ENCODE peak calls at places on chromosomes 7 and 10, in nine cellular contexts. P is omental fat pad; K is activated CD8-positive, alpha-beta T cell treated with anti-CD3 and anti-CD28 coated beads for 36 hours; X is NB4; T is osteoblast; I is DND-41; A is thoracic aorta; R is cardiac muscle cell; B is bronchial epithelial cell. Y is an unnamed sample.
A peak's percentile ranks its signal among the peaks of the same experiment; 100 is the strongest.

GRCh38 chr7:148687555-148687954 is 11.1 kb upstream of the CUL1 start:
- DNase-seq in R (peak; percentile 34), K (no peak), I (no peak), B (no peak), A (no peak), X (no peak), P (no peak), T (peak; percentile 85), Y (no peak)

GRCh38 chr10:49619613-49620012 is 5.8 kb downstream of the CHAT start:
- DNase-seq in A (no peak), K (no peak), P (no peak), R (no peak), I (no peak), B (no peak), X (no peak), T (peak; percentile 3), Y (no peak)

GRCh38 chr10:71134732-71135211 is 77.6 kb upstream of the UNC5B start:
- DNase-seq in X (no peak), A (no peak), R (no peak), B (no peak), T (no peak), P (no peak), K (no peak), I (no peak), Y (no peak)

GRCh38 chr10:27779462-27779861 is 33.8 kb upstream of the MKX start:
- DNase-seq in A (no peak), I (no peak), P (no peak), B (no peak), R (no peak), X (no peak), T (no peak), K (no peak), Y (no peak)

GRCh38 chr7:106166651-106167342 is 54.7 kb upstream of the SYPL1 start:
- DNase-seq in A (no peak), X (peak; percentile 79), P (no peak), R (peak; percentile 90), K (peak; percentile 53), T (no peak), B (peak; percentile 69), I (peak; percentile 51), Y (peak; percentile 60)

GRCh38 chr7:26912351-26912750 is 48.0 kb upstream of the SKAP2 start:
- DNase-seq in R (no peak), P (no peak), X (peak; percentile 85), I (no peak), B (peak; percentile 41), K (no peak), A (no peak), T (no peak), Y (no peak)

GRCh38 chr10:91420868-91421267 is 10.7 kb downstream of the HECTD2 start:
- DNase-seq in R (no peak), T (peak; percentile 62), K (no peak), A (no peak), I (no peak), X (peak; percentile 12), P (no peak), B (peak; percentile 62), Y (no peak)

GRCh38 chr7:3705258-3705657 is 404.2 kb downstream of the SDK1 start:
- DNase-seq in B (no peak), K (no peak), T (no peak), I (no peak), R (no peak), P (no peak), A (no peak), X (no peak), Y (no peak)

GRCh38 chr10:6409982-6410694 is 169.9 kb downstream of the PRKCQ start:
- DNase-seq in X (no peak), R (peak; percentile 76), I (peak; percentile 59), A (no peak), K (peak; percentile 54), T (no peak), B (peak; percentile 52), P (no peak), Y (no peak)

GRCh38 chr10:96740579-96741281 is 20.4 kb upstream of the PIK3AP1 start:
- DNase-seq in B (no peak), I (no peak), X (peak; percentile 99), P (no peak), A (no peak), T (no peak), K (no peak), R (peak; percentile 16), Y (no peak)

GRCh38 chr10:22848509-22848908 is 79.3 kb upstream of the ARMC3 start:
- DNase-seq in P (no peak), T (no peak), B (no peak), R (no peak), I (no peak), K (no peak), X (no peak), A (no peak), Y (no peak)

GRCh38 chr7:17497136-17497535 is 198.7 kb downstream of the AHR start:
- DNase-seq in K (no peak), X (no peak), R (no peak), T (no peak), B (peak; percentile 11), A (no peak), P (no peak), I (no peak), Y (no peak)

GRCh38 chr10:98582363-98582762 is 135.6 kb upstream of the HPS1 start:
- DNase-seq in I (no peak), A (no peak), B (peak; percentile 29), K (no peak), T (no peak), R (no peak), P (no peak), X (no peak), Y (no peak)
- TF ChIP-seq CTCF in I (no peak), A (no peak), B (no peak), K (no peak), T (no peak), R (no peak), P (no peak), X (no peak), Y (no peak)

GRCh38 chr7:103609778-103610177 is 163.8 kb upstream of the SLC26A5 start:
- DNase-seq in T (no peak), K (no peak), A (no peak), B (no peak), R (no peak), X (no peak), P (no peak), I (no peak), Y (no peak)

DNA sequence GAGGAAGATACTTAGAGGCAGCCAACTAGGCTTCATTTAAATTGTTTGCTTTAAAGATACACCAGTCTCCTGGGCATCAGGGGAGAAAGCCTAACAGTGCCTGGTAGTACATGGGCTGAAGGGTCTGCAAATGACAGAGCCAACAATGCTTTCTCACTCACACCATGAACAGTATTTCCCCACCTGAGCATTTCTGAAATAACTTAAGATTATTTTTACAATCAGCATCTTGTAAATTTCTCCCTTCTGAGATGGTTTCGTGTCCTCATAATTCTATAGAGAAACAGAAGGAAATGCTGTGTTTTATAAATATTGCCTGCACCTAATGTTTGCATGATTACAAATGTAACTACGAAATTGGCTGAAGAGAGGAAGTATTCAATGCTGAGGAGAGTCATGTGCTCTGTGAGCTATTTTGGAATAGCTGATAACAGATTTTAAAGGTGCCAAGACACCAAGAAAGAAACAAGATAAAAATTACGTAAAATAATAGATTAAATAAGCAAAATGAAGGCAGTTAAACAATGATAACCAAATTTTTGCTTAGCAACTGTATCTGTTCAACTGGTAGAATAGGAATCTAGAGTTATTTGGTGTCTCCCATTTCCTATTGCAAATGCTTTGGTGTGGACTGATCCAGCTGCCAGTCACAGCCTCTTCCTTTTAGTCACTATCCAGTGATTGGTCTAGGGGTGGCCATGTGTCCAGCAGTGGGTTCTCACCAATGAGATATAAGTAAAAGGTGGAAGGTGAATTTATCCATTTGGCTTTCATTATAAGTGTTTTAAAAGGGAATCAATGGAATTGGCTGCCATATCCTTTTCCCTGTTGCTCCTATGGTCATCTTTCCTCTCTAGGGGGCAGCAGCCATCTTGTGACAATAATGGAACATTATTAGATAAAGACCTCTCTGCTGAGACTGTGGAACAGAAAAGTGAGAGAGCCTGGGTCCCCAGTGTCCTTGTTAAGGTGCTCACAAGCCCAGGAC is 167.9 kb upstream of the SLC26A5 start:
- DNase-seq in X (peak; percentile 9), A (no peak), T (no peak), K (no peak), R (peak; percentile 9), P (no peak), B (peak; percentile 34), I (no peak), Y (no peak)
- TF ChIP-seq CTCF in X (peak; percentile 24), A (no peak), T (peak; percentile 21), K (no peak), R (peak; percentile 30), P (no peak), B (peak; percentile 30), I (no peak), Y (no peak)

DNA sequence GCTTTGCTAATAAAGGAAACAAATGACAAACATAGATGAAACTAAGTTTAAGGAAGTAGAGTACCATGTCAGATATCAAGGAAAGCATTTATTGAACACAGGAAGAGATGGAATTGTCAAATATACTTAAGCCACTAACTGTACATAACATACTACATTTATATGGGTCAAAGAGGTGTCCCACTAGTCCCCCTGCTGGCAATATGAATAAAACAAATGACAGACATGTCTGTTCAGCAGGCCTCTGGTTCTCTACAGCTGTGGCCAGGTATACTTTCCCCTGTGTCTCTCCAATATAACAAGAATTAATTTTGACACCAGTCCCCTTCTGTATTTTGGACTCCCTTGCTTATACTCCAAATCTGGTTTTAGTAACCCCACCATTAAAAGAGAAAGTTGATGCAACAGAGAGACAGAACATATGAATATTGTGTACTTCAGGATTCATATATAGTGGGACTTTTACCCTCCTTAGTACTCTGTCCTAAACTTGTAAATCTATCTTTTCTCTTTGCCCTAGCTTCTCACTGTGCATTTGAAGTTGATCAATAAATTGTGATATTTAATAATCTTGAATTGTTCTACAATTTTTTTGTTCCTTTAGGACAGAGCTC is 42.9 kb downstream of the CD36 start:
- DNase-seq in B (peak; percentile 47), R (peak; percentile 53), K (no peak), A (no peak), P (no peak), X (peak; percentile 55), I (no peak), T (no peak), Y (no peak)
- TF ChIP-seq CTCF in B (peak; percentile 57), R (peak; percentile 51), K (peak; percentile 29), A (no peak), P (no peak), X (peak; percentile 38), I (peak; percentile 47), T (peak; percentile 60), Y (no peak)

GRCh38 chr10:24979685-24980084 is 27.3 kb upstream of the PRTFDC1 start:
- DNase-seq in A (no peak), R (no peak), K (no peak), T (no peak), X (no peak), B (no peak), I (no peak), P (no peak), Y (no peak)

GRCh38 chr10:24973163-24973562 is 20.8 kb upstream of the PRTFDC1 start:
- DNase-seq in T (no peak), A (no peak), K (no peak), X (no peak), P (no peak), R (no peak), I (no peak), B (no peak), Y (no peak)

GRCh38 chr10:24971374-24971773 is 19.0 kb upstream of the PRTFDC1 start:
- DNase-seq in X (no peak), A (no peak), I (no peak), T (no peak), R (no peak), K (no peak), B (no peak), P (no peak), Y (no peak)

GRCh38 chr10:24969732-24970330 is 17.4 kb upstream of the PRTFDC1 start:
- DNase-seq in R (no peak), X (no peak), I (no peak), K (no peak), A (no peak), T (no peak), B (no peak), P (no peak), Y (no peak)

GRCh38 chr10:24974978-24975377 is 22.6 kb upstream of the PRTFDC1 start:
- DNase-seq in T (no peak), A (no peak), R (peak; percentile 97), X (no peak), P (no peak), I (no peak), B (no peak), K (no peak), Y (no peak)
- TF ChIP-seq CTCF in T (peak; percentile 35), A (peak; percentile 32), R (peak; percentile 36), X (no peak), P (no peak), I (no peak), B (no peak), K (no peak), Y (no peak)